ENCODE peak calls at places on chromosomes 13 and 19, in nine cellular contexts. B is Peyer's patch, P is uterus, E is aorta, K is dorsolateral prefrontal cortex, D is heart right ventricle, U is stomach, Y is H9, Q is ovary. V is an unnamed sample.

GRCh38 chr13:49676581-49677298 is 14.5 kb downstream of the EBPL start:
- DNase-seq in D (no peak), U (no peak), E (no peak), K (no peak), B (no peak), Y (no peak), P (no peak), Q (no peak), V (no peak)

GRCh38 chr13:106616729-106617128 is 48.8 kb upstream of the ARGLU1 start:
- DNase-seq in Q (no peak), D (no peak), U (no peak), Y (no peak), P (no peak), K (no peak), E (no peak), B (no peak), V (no peak)

GRCh38 chr13:31955745-31956144 is 75.8 kb upstream of the FRY start:
- DNase-seq in B (no peak), U (no peak), K (no peak), D (no peak), Q (no peak), Y (no peak), P (no peak), E (no peak), V (no peak)

GRCh38 chr19:13861714-13862531 is 15.0 kb upstream of the NANOS3 start:
- DNase-seq in B (peak), U (peak), K (peak), D (peak), E (peak), Q (peak), Y (peak), P (peak), V (peak)

GRCh38 chr19:872266-872951 is 12.9 kb downstream of the CFD start:
- DNase-seq in Y (peak), U (peak), P (no peak), D (peak), Q (peak), B (peak), E (peak), K (no peak), V (no peak)

GRCh38 chr13:102847272-102848234 is 1.7 kb downstream of the ERCC5 start:
- DNase-seq in K (no peak), Y (no peak), P (no peak), Q (no peak), B (no peak), E (no peak), U (no peak), D (no peak), V (no peak)

GRCh38 chr13:78714717-78715116 is 55.8 kb upstream of the OBI1 start:
- DNase-seq in K (no peak), E (no peak), D (no peak), Q (no peak), B (no peak), U (no peak), Y (no peak), P (no peak), V (no peak)

GRCh38 chr19:58007285-58007684 is 4.7 kb upstream of the ZNF606 start:
- DNase-seq in K (no peak), Y (peak), B (no peak), P (no peak), D (no peak), U (no peak), Q (no peak), E (no peak), V (no peak)

GRCh38 chr13:40189426-40189825 is 477.0 kb downstream of the FOXO1 start:
- DNase-seq in U (no peak), K (no peak), P (no peak), E (no peak), D (no peak), Y (no peak), B (no peak), Q (no peak), V (no peak)

GRCh38 chr13:109998808-109999528 is 212.6 kb upstream of the IRS2 start:
- DNase-seq in E (no peak), Q (no peak), D (no peak), B (no peak), U (no peak), K (no peak), Y (no peak), P (no peak), V (no peak)

GRCh38 chr13:28467034-28467433 is 27.9 kb downstream of the FLT1 start:
- DNase-seq in B (no peak), D (no peak), Y (no peak), P (no peak), Q (no peak), U (no peak), K (no peak), E (no peak), V (no peak)

GRCh38 chr19:677201-677600 is 1.0 kb downstream of the FSTL3 start:
- DNase-seq in E (peak), B (peak), P (peak), K (no peak), D (peak), Y (no peak), U (peak), Q (peak), V (no peak)

GRCh38 chr13:104592545-104593250 is 1526.5 kb upstream of the SLC10A2 start:
- DNase-seq in U (no peak), E (no peak), B (no peak), Q (no peak), P (no peak), Y (no peak), D (no peak), K (no peak), V (no peak)

GRCh38 chr13:104593251-104593576 is 1527.0 kb upstream of the SLC10A2 start:
- DNase-seq in Q (no peak), Y (no peak), D (no peak), P (no peak), E (no peak), B (no peak), U (no peak), K (no peak), V (no peak)

GRCh38 chr13:104592127-104592526 is 1525.9 kb upstream of the SLC10A2 start:
- DNase-seq in U (no peak), E (no peak), D (no peak), P (no peak), B (no peak), Q (no peak), K (no peak), Y (no peak), V (no peak)

GRCh38 chr13:104594801-104595200 is 1528.6 kb upstream of the SLC10A2 start:
- DNase-seq in P (no peak), K (no peak), Q (no peak), U (no peak), B (no peak), Y (no peak), D (no peak), E (no peak), V (no peak)

GRCh38 chr13:104593693-104594092 is 1527.5 kb upstream of the SLC10A2 start:
- DNase-seq in K (no peak), D (no peak), B (no peak), U (no peak), P (no peak), Q (no peak), Y (no peak), E (no peak), V (no peak)
- H3K27ac ChIP-seq in K (no peak), D (no peak), B (no peak), U (no peak), P (no peak), Q (no peak), Y (no peak), E (no peak), V (no peak)

GRCh38 chr13:76745246-76746200 is 140.7 kb downstream of the KCTD12 start:
- DNase-seq in U (no peak), K (no peak), P (no peak), Q (no peak), E (no peak), B (no peak), Y (no peak), D (no peak), V (no peak)
- H3K27ac ChIP-seq in U (peak), K (no peak), P (no peak), Q (no peak), E (no peak), B (no peak), Y (no peak), D (no peak), V (no peak)

GRCh38 chr19:45568732-45569131 is 15.9 kb downstream of the OPA3 start:
- DNase-seq in Y (no peak), U (no peak), Q (no peak), K (no peak), B (peak), D (no peak), E (no peak), P (no peak), V (no peak)
- H3K27ac ChIP-seq in Y (no peak), U (peak), Q (no peak), K (no peak), B (peak), D (peak), E (no peak), P (no peak), V (no peak)

GRCh38 chr19:49855277-49855675 is 4.3 kb downstream of the PTOV1 start:
- DNase-seq in U (no peak), Y (no peak), Q (peak), B (no peak), K (no peak), E (no peak), D (no peak), P (no peak), V (no peak)

GRCh38 chr19:49855676-49856573 is 5.0 kb downstream of the PTOV1 start:
- DNase-seq in U (no peak), Y (no peak), E (no peak), B (no peak), D (no peak), Q (no peak), P (peak), K (no peak), V (no peak)

GRCh38 chr19:49853852-49854849 is 3.2 kb downstream of the PTOV1 start:
- DNase-seq in U (no peak), Y (no peak), D (no peak), B (no peak), P (no peak), Q (peak), E (no peak), K (no peak), V (no peak)

GRCh38 chr19:49856574-49857021 is 5.6 kb downstream of the PTOV1 start:
- DNase-seq in E (no peak), Q (peak), P (no peak), Y (no peak), D (no peak), K (no peak), U (no peak), B (no peak), V (no peak)

DNA sequence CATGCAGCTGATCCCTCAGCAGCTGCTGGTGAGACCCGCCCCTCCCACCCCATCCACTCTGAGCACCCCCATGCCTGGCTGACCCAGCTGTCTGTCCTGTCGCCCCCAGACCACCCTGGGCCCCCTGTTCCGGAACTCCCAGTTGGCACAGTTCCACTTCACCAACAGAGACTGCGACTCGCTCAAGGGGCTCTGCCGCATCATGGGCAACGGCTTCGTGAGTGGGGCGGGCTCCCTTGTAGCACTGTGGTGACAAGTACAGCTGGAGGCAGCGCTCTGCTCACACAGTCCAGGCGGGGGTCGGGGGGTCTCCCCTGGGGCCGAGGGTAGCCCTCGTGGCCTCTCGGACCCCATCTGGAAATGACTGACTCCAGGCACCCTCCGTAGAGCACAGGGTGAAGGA is 3.9 kb downstream of the PTOV1 start:
- DNase-seq in Q (peak), B (no peak), U (no peak), E (no peak), K (no peak), D (no peak), P (no peak), Y (no peak), V (no peak)
- H3K27ac ChIP-seq in Q (no peak), B (no peak), U (no peak), E (no peak), K (no peak), D (no peak), P (no peak), Y (no peak), V (no peak)

GRCh38 chr13:98172570-98173405 is 4.3 kb downstream of the RNF113B start:
- DNase-seq in D (no peak), U (no peak), P (no peak), E (no peak), B (no peak), K (no peak), Y (no peak), Q (no peak), V (no peak)
- H3K27ac ChIP-seq in D (peak), U (peak), P (peak), E (no peak), B (peak), K (no peak), Y (no peak), Q (no peak), V (peak)

DNA sequence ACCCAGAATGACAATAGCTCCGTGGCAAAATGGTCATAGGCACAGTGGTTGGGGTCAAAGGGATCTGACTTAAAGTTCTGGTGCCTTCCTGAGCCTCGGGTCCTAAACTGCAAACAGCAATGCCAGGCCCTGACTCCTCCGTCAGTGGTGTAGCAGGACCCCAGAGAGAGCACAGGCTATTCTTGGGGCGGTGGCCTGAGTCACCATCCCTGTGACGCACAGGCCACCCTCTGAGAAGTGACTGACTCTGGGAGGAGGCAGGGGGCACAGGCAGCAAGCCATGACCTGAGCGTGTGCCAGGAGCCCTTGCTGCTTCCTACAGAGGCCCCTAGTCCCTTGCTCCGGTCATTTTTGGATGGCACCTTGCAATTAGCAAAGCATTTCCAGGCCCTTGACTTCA is 18.7 kb downstream of the PLVAP start:
- DNase-seq in B (no peak), Y (no peak), Q (no peak), K (no peak), P (peak), D (no peak), E (peak), U (no peak), V (no peak)
- H3K27ac ChIP-seq in B (peak), Y (no peak), Q (no peak), K (no peak), P (peak), D (peak), E (no peak), U (peak), V (no peak)

V was measured in caudate nucleus.